ENCODE peak calls at places on chromosomes 3 and 15, in nine cellular contexts. P is heart right ventricle, Y is astrocyte, Z is neural progenitor cell, W is AG04450, V is tibial nerve, T is ovary, E is thyroid gland, J is lower lobe of right lung. L is an unnamed sample.
A peak's percentile ranks its signal among the peaks of the same experiment; 100 is the strongest.

GRCh38 chr15:65832549-65833364 is 36.5 kb upstream of the RAB11A start:
- DNase-seq in P (peak; percentile 74), Y (peak; percentile 89), Z (peak; percentile 45), W (peak; percentile 41), V (peak; percentile 85), T (peak; percentile 88), E (peak; percentile 96), J (peak; percentile 85), L (peak; percentile 88)

GRCh38 chr15:69576035-69576526 is 123.5 kb downstream of the RPLP1 start:
- DNase-seq in P (peak; percentile 58), Y (no peak), Z (peak; percentile 55), W (no peak), V (no peak), T (no peak), E (peak; percentile 71), J (peak; percentile 80), L (peak; percentile 64)

GRCh38 chr15:90845201-90845949 is 23.0 kb upstream of the FURIN start:
- DNase-seq in P (no peak), Y (peak; percentile 82), Z (no peak), W (peak; percentile 82), V (no peak), T (no peak), E (peak; percentile 60), J (no peak), L (no peak)

GRCh38 chr3:65174713-65175112 is 486.9 kb upstream of the ADAMTS9 start:
- DNase-seq in P (no peak), Y (no peak), Z (no peak), W (no peak), V (no peak), T (no peak), E (no peak), J (no peak), L (no peak)

GRCh38 chr3:31968927-31969418 is 12.1 kb downstream of the OSBPL10 start:
- DNase-seq in P (no peak), Y (peak; percentile 100), Z (peak; percentile 73), W (peak; percentile 80), V (no peak), T (no peak), E (no peak), J (no peak), L (no peak)

GRCh38 chr3:64293121-64293520 is 67.9 kb upstream of the PRICKLE2 start:
- DNase-seq in P (no peak), Y (no peak), Z (no peak), W (no peak), V (no peak), T (no peak), E (no peak), J (no peak), L (no peak)

GRCh38 chr15:62920569-62921502 is 121.7 kb upstream of the TPM1 start:
- DNase-seq in P (peak; percentile 31), Y (peak; percentile 53), Z (no peak), W (no peak), V (no peak), T (no peak), E (no peak), J (no peak), L (no peak)

GRCh38 chr15:74784426-74784825 is 2.5 kb downstream of the CSK start:
- DNase-seq in P (no peak), Y (no peak), Z (no peak), W (no peak), V (no peak), T (no peak), E (no peak), J (no peak), L (no peak)

GRCh38 chr15:70164910-70165791 is 67.4 kb upstream of the TLE3 start:
- DNase-seq in P (no peak), Y (no peak), Z (peak; percentile 76), W (no peak), V (no peak), T (no peak), E (peak; percentile 89), J (no peak), L (peak; percentile 62)

GRCh38 chr15:67049351-67050044 is 15.9 kb upstream of the SMAD3 start:
- DNase-seq in P (no peak), Y (peak; percentile 96), Z (no peak), W (no peak), V (no peak), T (no peak), E (no peak), J (no peak), L (no peak)

GRCh38 chr15:75758071-75758872 is 45.6 kb upstream of the CSPG4 start:
- DNase-seq in P (peak; percentile 88), Y (peak; percentile 61), Z (peak; percentile 95), W (peak; percentile 55), V (peak; percentile 75), T (peak; percentile 89), E (peak; percentile 92), J (peak; percentile 93), L (peak; percentile 96)

GRCh38 chr3:187044871-187045552 is 94.3 kb downstream of the RPL39L start:
- DNase-seq in P (peak; percentile 69), Y (no peak), Z (no peak), W (no peak), V (no peak), T (no peak), E (peak; percentile 35), J (no peak), L (peak; percentile 27)

GRCh38 chr15:49473031-49473430 is 50.0 kb downstream of the FGF7 start:
- DNase-seq in P (no peak), Y (no peak), Z (no peak), W (no peak), V (no peak), T (no peak), E (no peak), J (no peak), L (no peak)

GRCh38 chr3:14424711-14425573 is 22.5 kb downstream of the SLC6A6 start:
- DNase-seq in P (no peak), Y (no peak), Z (no peak), W (no peak), V (no peak), T (no peak), E (peak; percentile 78), J (peak; percentile 63), L (no peak)

GRCh38 chr3:114545196-114545595 is 251.4 kb downstream of the TIGIT start:
- DNase-seq in P (no peak), Y (no peak), Z (no peak), W (no peak), V (no peak), T (no peak), E (no peak), J (no peak), L (no peak)

GRCh38 chr3:116339441-116340028 is 105.8 kb downstream of the LSAMP start:
- DNase-seq in P (peak; percentile 11), Y (peak; percentile 80), Z (no peak), W (peak; percentile 7), V (no peak), T (no peak), E (no peak), J (no peak), L (peak; percentile 25)

GRCh38 chr3:195929452-195929851 is 21.1 kb upstream of the TNK2 start:
- DNase-seq in P (no peak), Y (no peak), Z (no peak), W (no peak), V (no peak), T (no peak), E (no peak), J (no peak), L (no peak)

DNA sequence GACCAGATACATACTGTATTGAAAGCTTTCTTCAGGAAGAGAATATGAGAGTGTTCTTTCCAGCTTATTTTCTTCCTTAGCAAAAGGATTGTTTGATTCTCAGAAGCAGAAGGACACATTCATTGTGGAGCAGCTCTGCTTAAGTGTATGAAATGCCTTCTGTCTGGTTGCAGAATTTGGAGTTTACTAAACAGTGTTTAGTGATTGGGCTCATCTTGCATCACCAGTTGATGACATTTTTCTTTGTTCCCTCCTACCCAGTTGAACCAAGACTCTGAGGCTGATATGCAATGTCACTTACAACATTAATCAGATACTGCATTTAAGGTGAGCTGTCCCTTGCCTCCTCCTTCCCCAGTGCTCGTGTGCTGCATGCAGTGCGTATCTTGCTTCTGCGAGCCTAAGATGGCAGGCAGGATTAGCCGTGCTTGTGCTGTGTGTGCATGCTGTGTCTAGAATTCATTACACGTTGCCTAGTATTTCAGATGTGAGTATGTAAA is 18.4 kb downstream of the ZBTB38 start:
- DNase-seq in P (no peak), Y (no peak), Z (no peak), W (no peak), V (no peak), T (no peak), E (no peak), J (no peak), L (no peak)
- H3K27ac ChIP-seq in P (no peak overlapping the region), Y (no peak overlapping the region), Z (no peak overlapping the region), W (peak overlapping the region; percentile 83), V (peak overlapping the region; percentile 63), T (no peak overlapping the region), E (no peak overlapping the region), J (peak overlapping the region; percentile 4), L (no peak overlapping the region)

DNA sequence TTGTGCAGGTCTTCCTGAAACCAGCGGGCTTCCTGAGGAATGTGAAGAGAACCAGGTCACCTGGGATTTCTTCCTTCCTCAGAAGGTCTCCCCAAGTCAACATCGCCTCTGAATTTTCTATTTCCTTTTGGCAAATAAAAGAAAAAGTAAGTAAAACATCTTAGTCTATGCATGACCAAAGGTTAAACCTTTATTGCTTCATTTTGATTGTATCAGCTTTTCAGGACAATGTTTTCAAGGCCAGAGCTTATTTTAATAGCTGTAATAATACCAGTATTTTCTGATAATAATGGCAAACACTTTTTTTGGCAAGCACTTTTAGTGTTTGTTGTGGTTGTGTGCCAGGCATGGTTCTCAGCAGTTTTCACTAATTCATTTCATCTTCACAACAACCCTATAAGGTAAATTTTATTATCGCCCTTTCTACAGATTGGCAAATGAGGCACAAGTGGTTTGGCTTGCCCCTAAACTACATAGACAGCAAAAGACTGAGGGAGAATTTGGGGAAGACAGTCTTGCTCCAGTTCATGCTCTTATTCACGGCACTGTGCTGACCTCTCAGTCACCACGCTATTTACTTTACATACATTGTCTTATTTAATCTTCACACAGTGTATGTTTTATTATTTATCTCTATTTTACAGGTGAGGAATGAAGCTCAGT is 110.4 kb downstream of the RPL22L1 start:
- DNase-seq in P (no peak), Y (no peak), Z (no peak), W (no peak), V (no peak), T (no peak), E (no peak), J (no peak), L (no peak)
- H3K4me3 ChIP-seq in P (no peak overlapping the region), Y (no peak overlapping the region), Z (no peak overlapping the region), W (no peak overlapping the region), V (no peak overlapping the region), T (no peak overlapping the region), E (no peak overlapping the region), J (no peak overlapping the region), L (no peak overlapping the region)

DNA sequence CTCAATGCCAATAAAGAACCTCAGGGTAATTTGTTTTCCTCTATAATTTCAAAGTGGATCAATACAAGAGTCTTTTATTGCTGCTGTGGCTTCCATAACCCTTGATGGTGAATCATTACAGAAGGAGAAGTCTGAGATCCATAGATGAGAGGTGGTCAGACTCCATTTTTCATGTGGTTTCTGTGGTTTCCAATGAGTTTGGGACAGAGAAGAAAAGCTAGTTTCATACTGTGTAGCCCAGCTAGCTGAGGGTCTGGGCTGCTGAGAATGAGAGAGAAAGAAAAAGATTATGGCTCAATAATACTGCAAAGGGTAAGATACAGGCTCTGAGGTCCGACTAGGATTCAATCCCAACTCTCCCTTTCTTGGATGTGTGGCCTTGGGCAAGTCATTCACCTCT is 180.6 kb upstream of the LRRN1 start:
- DNase-seq in P (no peak), Y (no peak), Z (no peak), W (no peak), V (no peak), T (no peak), E (no peak), J (no peak), L (no peak)
- H3K27me3 ChIP-seq in P (no peaks in the 10 kb centered on the region), Y (no peaks in the 10 kb centered on the region), Z (no peaks in the 10 kb centered on the region), W (no peaks in the 10 kb centered on the region), V (no peaks in the 10 kb centered on the region), T (no peaks in the 10 kb centered on the region), E (no peaks in the 10 kb centered on the region), J (no peaks in the 10 kb centered on the region), L (no peaks in the 10 kb centered on the region)

GRCh38 chr3:158722108-158722507 is 10.1 kb downstream of the RARRES1 start:
- DNase-seq in P (no peak), Y (no peak), Z (no peak), W (no peak), V (no peak), T (no peak), E (no peak), J (no peak), L (no peak)
- H3K27ac ChIP-seq in P (no peak overlapping the region), Y (no peak overlapping the region), Z (no peak overlapping the region), W (no peak overlapping the region), V (no peak overlapping the region), T (no peak overlapping the region), E (no peak overlapping the region), J (no peak overlapping the region), L (no peak overlapping the region)